ENCODE peak calls at places on chromosomes 2 and 18, in five cellular contexts. V is astrocyte; C is activated CD4-positive, alpha-beta T cell treated with anti-CD3 and anti-CD28 coated beads, Interleukin-2, amount 50 U/mL, for 48 hours; I is endodermal cell; A is HTR-8/SVneo. G is an unnamed sample.

GRCh38 chr2:237159006-237159897 is 73.6 kb downstream of the COPS8 start:
- DNase-seq in V (no peak), C (no peak), I (no peak), A (no peak), G (no peak)

GRCh38 chr2:9201185-9201891 is 5.3 kb upstream of the ASAP2 start:
- DNase-seq in V (peak; percentile 78), C (no peak), I (no peak), A (peak; percentile 48), G (no peak)

GRCh38 chr18:38459086-38459485 is 893.5 kb upstream of the CELF4 start:
- DNase-seq in V (no peak), C (no peak), I (no peak), A (no peak), G (no peak)

GRCh38 chr2:32847734-32848133 is 99.0 kb upstream of the LTBP1 start:
- DNase-seq in V (no peak), C (no peak), I (no peak), A (no peak), G (no peak)

GRCh38 chr2:11514081-11514730 is 19.6 kb upstream of the GREB1 start:
- DNase-seq in V (no peak), C (no peak), I (no peak), A (no peak), G (no peak)

GRCh38 chr2:71166812-71167211 is 36.4 kb downstream of the MPHOSPH10 start:
- DNase-seq in V (no peak), C (no peak), I (no peak), A (no peak), G (no peak)

GRCh38 chr18:44744206-44745180 is 63.8 kb downstream of the SETBP1 start:
- DNase-seq in V (no peak), C (no peak), I (peak; percentile 81), A (no peak), G (no peak)

GRCh38 chr2:197862556-197862955 is 58.2 kb downstream of the PLCL1 start:
- DNase-seq in V (peak; percentile 11), C (no peak), I (no peak), A (no peak), G (no peak)

GRCh38 chr18:8341481-8342230 is 267.6 kb upstream of the RAB12 start:
- DNase-seq in V (peak; percentile 75), C (no peak), I (no peak), A (peak; percentile 66), G (peak; percentile 76)

GRCh38 chr2:1635826-1636225 is 108.5 kb downstream of the PXDN start:
- DNase-seq in V (no peak), C (no peak), I (no peak), A (no peak), G (no peak)

GRCh38 chr18:26487437-26487836 is 60.9 kb downstream of the KCTD1 start:
- DNase-seq in V (peak; percentile 60), C (peak; percentile 8), I (no peak), A (no peak), G (no peak)

GRCh38 chr18:6816154-6816553 is 86.6 kb downstream of the ARHGAP28 start:
- DNase-seq in V (no peak), C (no peak), I (no peak), A (no peak), G (no peak)

GRCh38 chr2:176063958-176064357 is 19.8 kb downstream of the EVX2 start:
- DNase-seq in V (no peak), C (no peak), I (no peak), A (no peak), G (no peak)

GRCh38 chr2:96116424-96116878 is at the start of gene ADRA2B:
- DNase-seq in V (no peak), C (peak; percentile 78), I (peak; percentile 95), A (no peak), G (no peak)

GRCh38 chr18:22412502-22412901 is 5.2 kb downstream of the CTAGE1 start:
- DNase-seq in V (peak; percentile 92), C (no peak), I (no peak), A (no peak), G (no peak)

GRCh38 chr2:237858294-237859081 is 935 bp upstream of the RAMP1 start:
- DNase-seq in V (peak; percentile 80), C (peak; percentile 60), I (peak; percentile 89), A (peak; percentile 87), G (no peak)

GRCh38 chr2:36170805-36171204 is 184.8 kb upstream of the CRIM1 start:
- DNase-seq in V (no peak), C (no peak), I (no peak), A (no peak), G (no peak)

GRCh38 chr2:111015256-111015655 is 105.5 kb upstream of the BCL2L11 start:
- DNase-seq in V (no peak), C (no peak), I (no peak), A (no peak), G (no peak)

GRCh38 chr2:143948710-143949109 is 571.2 kb downstream of the ZEB2 start:
- DNase-seq in V (no peak), C (no peak), I (no peak), A (no peak), G (no peak)

GRCh38 chr18:80233899-80234298 is 13.4 kb downstream of the PARD6G start:
- DNase-seq in V (no peak), C (no peak), I (no peak), A (no peak), G (no peak)

GRCh38 chr2:227404575-227404974 is 16.8 kb upstream of the SCYGR1 start:
- DNase-seq in V (no peak), C (no peak), I (no peak), A (no peak), G (no peak)

GRCh38 chr2:8524823-8525222 is 157.0 kb upstream of the ID2 start:
- DNase-seq in V (no peak), C (no peak), I (no peak), A (no peak), G (no peak)

GRCh38 chr18:54950221-54950620 is 9.0 kb downstream of the CCDC68 start:
- DNase-seq in V (no peak), C (no peak), I (no peak), A (no peak), G (no peak)

GRCh38 chr2:88252646-88253045 is 82.5 kb downstream of the THNSL2 start:
- DNase-seq in V (no peak), C (no peak), I (no peak), A (no peak), G (no peak)

GRCh38 chr2:12897181-12897580 is 180.4 kb downstream of the TRIB2 start:
- DNase-seq in V (no peak), C (no peak), I (no peak), A (no peak), G (no peak)

GRCh38 chr18:51028201-51028805 is 1.7 kb upstream of the SMAD4 start:
- DNase-seq in V (peak; percentile 32), C (peak; percentile 24), I (peak; percentile 57), A (no peak), G (no peak)

GRCh38 chr2:100393362-100393761 is 24.1 kb downstream of the CHST10 start:
- DNase-seq in V (no peak), C (no peak), I (no peak), A (no peak), G (no peak)

GRCh38 chr2:209208211-209208610 is 215.6 kb upstream of the MAP2 start:
- DNase-seq in V (no peak), C (peak; percentile 19), I (peak; percentile 64), A (peak; percentile 2), G (no peak)

GRCh38 chr2:211898697-211899096 is 639.9 kb downstream of the ERBB4 start:
- DNase-seq in V (no peak), C (no peak), I (no peak), A (no peak), G (no peak)

GRCh38 chr2:105510761-105511669 is 112.2 kb upstream of the FHL2 start:
- DNase-seq in V (peak; percentile 22), C (no peak), I (no peak), A (no peak), G (no peak)

GRCh38 chr2:69577467-69578200 is 65.9 kb downstream of the AAK1 start:
- DNase-seq in V (no peak), C (no peak), I (no peak), A (no peak), G (no peak)

GRCh38 chr2:24207359-24207758 is 32.5 kb downstream of the FAM228A start:
- DNase-seq in V (no peak), C (no peak), I (no peak), A (no peak), G (no peak)

GRCh38 chr2:148704247-148704646 is 59.7 kb downstream of the EPC2 start:
- DNase-seq in V (no peak), C (no peak), I (no peak), A (no peak), G (no peak)

GRCh38 chr2:10982931-10983701 is 71.4 kb downstream of the KCNF1 start:
- DNase-seq in V (no peak), C (no peak), I (no peak), A (no peak), G (no peak)

GRCh38 chr2:40418614-40419013 is 33.3 kb downstream of the SLC8A1 start:
- DNase-seq in V (no peak), C (no peak), I (no peak), A (no peak), G (no peak)

GRCh38 chr2:86786001-86786536 is 4.6 kb downstream of the CD8A start:
- DNase-seq in V (no peak), C (no peak), I (peak; percentile 74), A (no peak), G (no peak)

G was measured in HS-27A.